ENCODE peak calls at places on chromosomes 7 and 10, in nine cellular contexts. A is HFFc6; I is stimulated activated CD4-positive, alpha-beta T cell treated with anti-CD3 and anti-CD28 coated beads, Interleukin-1b, Interleukin-23, amount 100 ng/mL, for 48 hours; Y is cardiac muscle cell; J is activated CD4-positive, CD25-positive, alpha-beta regulatory T cell; H is NCI-H2171 treated with DMSO at 0.1 percent for 48 hours; Z is GM04504; B is RWPE2; F is M059J. W is an unnamed sample.
A peak's percentile ranks its signal among the peaks of the same experiment; 100 is the strongest.

GRCh38 chr10:132619927-132620326 is 82.3 kb downstream of the INPP5A start:
- DNase-seq in H (no peak), Y (no peak), A (no peak), F (no peak), Z (no peak), I (no peak), B (no peak), J (no peak), W (peak; percentile 3)

GRCh38 chr10:126729314-126729871 is 58.9 kb upstream of the C10orf90 start:
- DNase-seq in I (no peak), A (no peak), B (no peak), F (peak; percentile 33), Y (no peak), J (no peak), Z (no peak), H (no peak), W (no peak)

GRCh38 chr7:51246258-51247245 is 70.1 kb downstream of the COBL start:
- DNase-seq in H (no peak), I (no peak), J (no peak), A (no peak), Y (no peak), B (no peak), F (no peak), Z (no peak), W (no peak)

GRCh38 chr7:65307651-65308299 is 65.9 kb upstream of the ZNF92 start:
- DNase-seq in H (peak; percentile 73), I (peak; percentile 16), B (no peak), J (peak; percentile 17), Y (peak; percentile 64), F (peak; percentile 67), A (peak; percentile 37), Z (peak; percentile 17), W (peak; percentile 54)

GRCh38 chr7:94810496-94810895 is 96.9 kb upstream of the PPP1R9A start:
- DNase-seq in F (peak; percentile 42), Y (no peak), J (no peak), I (no peak), H (no peak), B (no peak), Z (no peak), A (no peak), W (no peak)

GRCh38 chr10:79125092-79125491 is 56.3 kb downstream of the ZMIZ1 start:
- DNase-seq in Y (no peak), A (no peak), B (no peak), I (no peak), J (no peak), H (peak; percentile 28), Z (no peak), F (no peak), W (no peak)

GRCh38 chr10:29776246-29776645 is 141.5 kb upstream of the SVIL start:
- DNase-seq in B (no peak), J (no peak), Z (no peak), H (no peak), I (no peak), Y (no peak), A (no peak), F (no peak), W (no peak)

GRCh38 chr7:44063547-44063893 is 1.8 kb downstream of the PGAM2 start:
- DNase-seq in B (peak; percentile 43), J (no peak), H (no peak), A (no peak), I (no peak), Y (peak; percentile 48), Z (no peak), F (no peak), W (no peak)

GRCh38 chr10:49081532-49082275 is 33.6 kb downstream of the VSTM4 start:
- DNase-seq in F (no peak), Y (peak; percentile 39), I (no peak), B (no peak), Z (no peak), H (no peak), A (no peak), J (no peak), W (no peak)

GRCh38 chr10:1151071-1152033 is 95.2 kb downstream of the WDR37 start:
- DNase-seq in B (no peak), H (no peak), Z (no peak), Y (no peak), J (no peak), I (no peak), F (peak; percentile 3), A (no peak), W (no peak)

GRCh38 chr7:24827589-24827988 is 70.3 kb upstream of the GSDME start:
- DNase-seq in Z (peak; percentile 32), Y (no peak), A (peak; percentile 84), J (no peak), I (no peak), B (no peak), H (no peak), F (peak; percentile 64), W (no peak)

GRCh38 chr7:47937065-47937687 is 11.1 kb downstream of the PKD1L1 start:
- DNase-seq in Z (no peak), J (no peak), A (no peak), Y (no peak), H (peak; percentile 8), B (no peak), I (peak; percentile 7), F (no peak), W (peak; percentile 34)

GRCh38 chr7:34675749-34676374 is 17.8 kb downstream of the NPSR1 start:
- DNase-seq in Y (peak; percentile 43), J (no peak), F (peak; percentile 5), I (peak; percentile 4), Z (no peak), B (no peak), A (no peak), H (no peak), W (peak; percentile 37)

GRCh38 chr10:103983367-103983911 is 16.5 kb downstream of the SLK start:
- DNase-seq in Z (no peak), H (no peak), F (peak; percentile 17), J (no peak), B (no peak), Y (no peak), I (no peak), A (no peak), W (peak; percentile 26)

GRCh38 chr10:22648547-22648961 is 65.8 kb downstream of the PIP4K2A start:
- DNase-seq in H (no peak), Y (no peak), A (peak; percentile 85), F (peak; percentile 79), B (no peak), I (no peak), Z (peak; percentile 71), J (no peak), W (no peak)

GRCh38 chr10:103605359-103606156 is 112.1 kb downstream of the NEURL1 start:
- DNase-seq in Y (no peak), A (peak; percentile 64), B (no peak), F (no peak), Z (peak; percentile 64), H (no peak), J (no peak), I (peak; percentile 25), W (peak; percentile 60)

GRCh38 chr10:59276928-59277327 is 85.4 kb downstream of the FAM13C start:
- DNase-seq in J (no peak), Y (no peak), B (no peak), A (no peak), I (no peak), F (no peak), H (no peak), Z (no peak), W (no peak)